ENCODE peak calls at places on chromosomes 12 and 14, in five cellular contexts. T, X, L, R and M are unnamed samples.

GRCh38 chr12:1842905-1843640 is 22.7 kb downstream of the LRTM2 start:
- DNase-seq in T (no peak), X (no peak), L (no peak), R (no peak), M (no peak)

GRCh38 chr14:34098045-34098984 is 147.4 kb upstream of the EGLN3 start:
- DNase-seq in T (no peak), X (no peak), L (peak; percentile 24), R (peak; percentile 50), M (peak; percentile 40)

GRCh38 chr12:95774311-95775045 is 16.1 kb downstream of the NTN4 start:
- DNase-seq in T (no peak), X (no peak), L (no peak), R (no peak), M (no peak)

GRCh38 chr12:7872565-7873304 is at the start of gene SLC2A14:
- DNase-seq in T (no peak), X (no peak), L (no peak), R (no peak), M (no peak)

GRCh38 chr12:79927772-79928474 is 7.0 kb downstream of the PPP1R12A start:
- DNase-seq in T (peak; percentile 19), X (no peak), L (no peak), R (no peak), M (no peak)

GRCh38 chr12:80707830-80708534 is 548 bp downstream of the MYF6 start:
- DNase-seq in T (no peak), X (no peak), L (no peak), R (peak; percentile 46), M (no peak)

GRCh38 chr12:52600941-52601481 is at the start of gene KRT72:
- DNase-seq in T (no peak), X (peak; percentile 82), L (no peak), R (no peak), M (no peak)

GRCh38 chr14:49550284-49551184 is 35.6 kb downstream of the RPS29 start:
- DNase-seq in T (no peak), X (no peak), L (no peak), R (peak; percentile 20), M (peak; percentile 12)

GRCh38 chr14:106874365-106874764 is 1348.0 kb downstream of the TMEM121 start:
- DNase-seq in T (no peak), X (no peak), L (no peak), R (no peak), M (no peak)

GRCh38 chr12:57240069-57240921 is 10.7 kb downstream of the STAC3 start:
- DNase-seq in T (peak; percentile 81), X (no peak), L (peak; percentile 43), R (peak; percentile 68), M (peak; percentile 84)

GRCh38 chr14:104266643-104267575 is 128.5 kb downstream of the KIF26A start:
- DNase-seq in T (no peak), X (no peak), L (no peak), R (no peak), M (no peak)

GRCh38 chr12:92304335-92305066 is 158.9 kb upstream of the BTG1 start:
- DNase-seq in T (no peak), X (no peak), L (no peak), R (peak; percentile 78), M (peak; percentile 83)

GRCh38 chr12:50297996-50298395 is 14.7 kb upstream of the LIMA1 start:
- DNase-seq in T (no peak), X (peak; percentile 19), L (no peak), R (no peak), M (no peak)

GRCh38 chr12:91222746-91223145 is 40.1 kb upstream of the DCN start:
- DNase-seq in T (no peak), X (no peak), L (no peak), R (no peak), M (no peak)

GRCh38 chr12:48937170-48937569 is 11.9 kb upstream of the FKBP11 start:
- DNase-seq in T (no peak), X (no peak), L (no peak), R (peak; percentile 46), M (peak; percentile 29)

GRCh38 chr12:66014818-66015217 is 115.7 kb downstream of the LLPH start:
- DNase-seq in T (no peak), X (peak; percentile 55), L (no peak), R (no peak), M (no peak)

GRCh38 chr12:28506271-28506670 is 316.0 kb downstream of the CCDC91 start:
- DNase-seq in T (no peak), X (no peak), L (no peak), R (no peak), M (no peak)

GRCh38 chr14:104685216-104685997 is 4.0 kb upstream of the INF2 start:
- DNase-seq in T (no peak), X (no peak), L (no peak), R (no peak), M (no peak)

GRCh38 chr14:106657460-106657859 is 1131.1 kb downstream of the TMEM121 start:
- DNase-seq in T (peak; percentile 48), X (peak; percentile 64), L (no peak), R (no peak), M (peak; percentile 33)

GRCh38 chr14:91919814-91920213 is 27.7 kb downstream of the FBLN5 start:
- DNase-seq in T (no peak), X (no peak), L (no peak), R (no peak), M (peak; percentile 35)

GRCh38 chr12:121805800-121806555 is 2.2 kb downstream of the SETD1B start:
- DNase-seq in T (no peak), X (no peak), L (no peak), R (no peak), M (no peak)

GRCh38 chr12:4813741-4814140 is 93.5 kb downstream of the GALNT8 start:
- DNase-seq in T (no peak), X (no peak), L (no peak), R (peak; percentile 36), M (no peak)

GRCh38 chr12:70197362-70197744 is 45.9 kb upstream of the CNOT2 start:
- DNase-seq in T (no peak), X (no peak), L (no peak), R (no peak), M (peak; percentile 58)

GRCh38 chr14:53915364-53916014 is 41.1 kb downstream of the BMP4 start:
- DNase-seq in T (no peak), X (no peak), L (no peak), R (no peak), M (no peak)

GRCh38 chr14:57884175-57884574 is 18.3 kb upstream of the SLC35F4 start:
- DNase-seq in T (no peak), X (no peak), L (no peak), R (no peak), M (peak; percentile 33)

GRCh38 chr12:76144253-76144564 is 59.7 kb upstream of the NAP1L1 start:
- DNase-seq in T (peak; percentile 27), X (no peak), L (no peak), R (no peak), M (peak; percentile 43)

GRCh38 chr14:73173092-73173735 is 36.9 kb downstream of the PSEN1 start:
- DNase-seq in T (no peak), X (no peak), L (no peak), R (peak; percentile 35), M (peak; percentile 63)

GRCh38 chr14:95664046-95664445 is 22.2 kb upstream of the TCL1B start:
- DNase-seq in T (no peak), X (no peak), L (no peak), R (no peak), M (no peak)

GRCh38 chr14:72217164-72217563 is 284.9 kb downstream of the RGS6 start:
- DNase-seq in T (no peak), X (no peak), L (no peak), R (no peak), M (no peak)

GRCh38 chr12:28604240-28604639 is 414.0 kb downstream of the CCDC91 start:
- DNase-seq in T (no peak), X (no peak), L (no peak), R (no peak), M (no peak)

GRCh38 chr12:123670882-123671728 is at the start of gene TCTN2:
- DNase-seq in T (peak; percentile 89), X (peak; percentile 100), L (peak; percentile 90), R (peak; percentile 97), M (peak; percentile 96)

GRCh38 chr12:47888127-47888819 is 16.5 kb downstream of the VDR start:
- DNase-seq in T (no peak), X (no peak), L (no peak), R (no peak), M (no peak)

GRCh38 chr12:27015730-27016076 is 1.5 kb upstream of the TM7SF3 start:
- DNase-seq in T (no peak), X (no peak), L (no peak), R (no peak), M (peak; percentile 64)
- H3K27ac ChIP-seq in T (peak overlapping the region; percentile 92), X (peak overlapping the region; percentile 86), L (no peak overlapping the region), R (no peak overlapping the region), M (no peak overlapping the region)

DNA sequence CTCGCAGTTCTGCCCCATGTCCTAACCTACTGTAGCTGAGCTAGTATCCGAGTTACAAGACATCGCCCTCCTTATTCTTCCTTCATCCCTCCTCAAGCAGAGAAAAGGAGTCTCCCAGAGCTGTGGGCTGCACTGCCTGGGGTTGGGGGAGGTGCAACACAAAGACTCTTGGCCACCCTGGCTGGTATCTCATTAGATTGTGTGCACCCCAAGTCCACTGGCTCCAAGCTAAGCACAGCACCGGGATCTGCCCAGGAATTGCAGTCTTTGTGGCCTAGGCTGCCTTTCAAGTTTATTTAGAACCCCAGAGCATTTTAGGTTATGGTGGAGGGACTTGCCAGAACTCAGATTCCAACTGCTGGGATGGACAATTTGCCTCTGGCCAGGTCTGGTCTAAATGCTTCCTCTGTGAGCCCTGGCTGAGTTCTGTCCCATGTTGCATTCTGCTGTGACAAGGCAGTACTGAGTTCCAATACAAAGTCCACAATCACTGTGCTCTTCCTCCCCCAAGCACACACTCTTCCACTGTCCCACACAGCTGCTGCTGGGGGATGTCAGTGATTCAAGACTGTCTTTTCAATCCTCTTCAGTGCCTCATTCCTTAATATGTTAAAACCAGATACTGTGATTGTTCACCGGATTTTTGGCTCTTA is 169.6 kb upstream of the CLEC14A start:
- DNase-seq in T (no peak), X (no peak), L (no peak), R (no peak), M (no peak)
- H3K27ac ChIP-seq in T (no peak overlapping the region), X (no peak overlapping the region), L (no peak overlapping the region), R (no peak overlapping the region), M (no peak overlapping the region)

DNA sequence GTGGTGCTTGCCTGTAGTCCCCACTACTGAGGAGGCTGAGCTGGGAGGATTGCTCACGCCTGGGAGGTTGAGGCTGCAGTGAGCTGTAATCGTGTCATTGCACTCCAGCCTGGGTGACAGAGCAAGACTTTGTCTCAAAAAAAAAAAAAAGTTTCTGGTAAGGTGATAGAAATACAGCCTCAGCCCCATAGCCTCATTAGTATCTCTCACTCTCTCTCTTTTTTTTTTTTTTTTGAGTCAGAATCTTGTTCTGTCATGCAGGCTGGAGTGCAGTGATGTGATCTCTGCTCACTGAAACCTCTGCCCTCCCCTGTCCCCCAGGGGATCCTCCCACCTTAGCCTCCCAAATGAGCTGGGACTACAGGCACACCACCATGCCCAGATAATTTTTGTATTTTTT is 19.2 kb downstream of the MTHFD1 start:
- DNase-seq in T (no peak), X (no peak), L (no peak), R (no peak), M (no peak)
- H3K27ac ChIP-seq in T (no peak overlapping the region), X (no peak overlapping the region), L (no peak overlapping the region), R (no peak overlapping the region), M (no peak overlapping the region)

GRCh38 chr12:78865297-78865955 is 852 bp downstream of the SYT1 start:
- DNase-seq in T (no peak), X (no peak), L (no peak), R (peak; percentile 12), M (peak; percentile 66)

GRCh38 chr12:78864483-78865296 is at the start of gene SYT1:
- DNase-seq in T (no peak), X (no peak), L (peak; percentile 33), R (peak; percentile 94), M (peak; percentile 98)

GRCh38 chr12:78866518-78866917 is 1.9 kb downstream of the SYT1 start:
- DNase-seq in T (no peak), X (no peak), L (no peak), R (no peak), M (no peak)

GRCh38 chr12:78863482-78864427 is 819 bp upstream of the SYT1 start:
- DNase-seq in T (no peak), X (no peak), L (peak; percentile 2), R (peak; percentile 81), M (peak; percentile 83)
- H3K27ac ChIP-seq in T (no peak overlapping the region), X (peak overlapping the region; percentile 35), L (no peak overlapping the region), R (peak overlapping the region; percentile 18), M (peak overlapping the region; percentile 60)